ENCODE peak calls at places on chromosome 9, in five cellular contexts. Z is fibroblast of mammary gland, K is AG09319, O is neural crest cell, J is fibroblast of the aortic adventitia. V is an unnamed sample.

GRCh38 chr9:135898634-135899407 is 8.5 kb downstream of the CAMSAP1 start:
- DNase-seq in Z (peak; percentile 96), O (no peak), K (peak; percentile 79), J (peak; percentile 93), V (peak; percentile 95)

GRCh38 chr9:99253772-99254431 is 31.8 kb downstream of the SEC61B start:
- DNase-seq in J (no peak), K (no peak), O (no peak), Z (peak; percentile 19), V (no peak)

GRCh38 chr9:99954841-99955240 is 48.4 kb downstream of the STX17 start:
- DNase-seq in K (no peak), J (no peak), O (no peak), Z (no peak), V (no peak)

GRCh38 chr9:18092138-18092537 is 381.8 kb upstream of the ADAMTSL1 start:
- DNase-seq in O (no peak), K (no peak), Z (no peak), J (no peak), V (no peak)

GRCh38 chr9:137668203-137668602 is 49.4 kb downstream of the EHMT1 start:
- DNase-seq in Z (no peak), J (no peak), K (no peak), O (no peak), V (no peak)

GRCh38 chr9:107868166-107868565 is 378.6 kb upstream of the KLF4 start:
- DNase-seq in K (no peak), J (no peak), O (no peak), Z (no peak), V (no peak)

GRCh38 chr9:124399323-124399962 is 15.8 kb downstream of the PSMB7 start:
- DNase-seq in Z (peak; percentile 75), O (peak; percentile 30), K (no peak), J (peak; percentile 77), V (no peak)

GRCh38 chr9:5263568-5264218 is 32.5 kb downstream of the INSL4 start:
- DNase-seq in K (no peak), O (no peak), Z (peak; percentile 18), J (peak; percentile 11), V (no peak)

GRCh38 chr9:93815135-93815534 is 140.0 kb downstream of the BARX1 start:
- DNase-seq in O (no peak), J (no peak), Z (no peak), K (no peak), V (no peak)

GRCh38 chr9:115593587-115594091 is 475.7 kb upstream of the TNC start:
- DNase-seq in O (peak; percentile 11), K (peak; percentile 51), Z (peak; percentile 72), J (peak; percentile 83), V (no peak)

GRCh38 chr9:77750284-77750683 is 102.2 kb upstream of the GNA14 start:
- DNase-seq in K (no peak), Z (peak; percentile 51), O (no peak), J (peak; percentile 38), V (no peak)

GRCh38 chr9:135073741-135074305 is 13.6 kb upstream of the OLFM1 start:
- DNase-seq in K (no peak), J (no peak), O (no peak), Z (no peak), V (no peak)

GRCh38 chr9:129682381-129682780 is 16.9 kb downstream of the PRRX2 start:
- DNase-seq in K (no peak), Z (no peak), O (no peak), J (no peak), V (no peak)

GRCh38 chr9:22342489-22343217 is 104.0 kb upstream of the DMRTA1 start:
- DNase-seq in K (no peak), J (peak; percentile 55), O (no peak), Z (peak; percentile 74), V (no peak)

GRCh38 chr9:118962426-118962825 is 406.8 kb downstream of the BRINP1 start:
- DNase-seq in Z (peak; percentile 11), O (no peak), K (no peak), J (no peak), V (no peak)

GRCh38 chr9:89874351-89875321 is 269.8 kb downstream of the GADD45G start:
- DNase-seq in J (no peak), Z (no peak), K (no peak), O (no peak), V (no peak)

GRCh38 chr9:123742009-123742767 is 187.7 kb downstream of the DENND1A start:
- DNase-seq in K (peak; percentile 57), Z (peak; percentile 59), J (peak; percentile 47), O (peak; percentile 2), V (no peak)

GRCh38 chr9:110133059-110133458 is 74.9 kb downstream of the C9orf152 start:
- DNase-seq in K (no peak), Z (peak; percentile 49), O (no peak), J (peak; percentile 63), V (no peak)

GRCh38 chr9:123399803-123400378 is 43.9 kb downstream of the CRB2 start:
- DNase-seq in O (peak; percentile 55), K (no peak), Z (no peak), J (no peak), V (no peak)

GRCh38 chr9:3746296-3747275 is 220.8 kb upstream of the RFX3 start:
- DNase-seq in O (no peak), J (peak; percentile 80), K (no peak), Z (peak; percentile 93), V (peak; percentile 52)

GRCh38 chr9:109568568-109569210 is 70.6 kb upstream of the PTPN3 start:
- DNase-seq in K (no peak), J (no peak), Z (no peak), O (no peak), V (no peak)

GRCh38 chr9:2662496-2662895 is 40.9 kb downstream of the VLDLR start:
- DNase-seq in J (no peak), K (no peak), O (no peak), Z (no peak), V (no peak)

GRCh38 chr9:29349050-29349449 is 1775.8 kb upstream of the C9orf72 start:
- DNase-seq in O (no peak), K (no peak), Z (peak; percentile 24), J (peak; percentile 78), V (no peak)

GRCh38 chr9:112175796-112176315 is 759 bp upstream of the SUSD1 start:
- DNase-seq in Z (no peak), J (no peak), O (no peak), K (no peak), V (no peak)

GRCh38 chr9:16442622-16443021 is 427.8 kb downstream of the BNC2 start:
- DNase-seq in K (no peak), O (no peak), J (peak; percentile 56), Z (peak; percentile 72), V (no peak)

GRCh38 chr9:84339951-84340350 is 607 bp downstream of the SLC28A3 start:
- DNase-seq in Z (no peak), J (no peak), O (no peak), K (no peak), V (no peak)

DNA sequence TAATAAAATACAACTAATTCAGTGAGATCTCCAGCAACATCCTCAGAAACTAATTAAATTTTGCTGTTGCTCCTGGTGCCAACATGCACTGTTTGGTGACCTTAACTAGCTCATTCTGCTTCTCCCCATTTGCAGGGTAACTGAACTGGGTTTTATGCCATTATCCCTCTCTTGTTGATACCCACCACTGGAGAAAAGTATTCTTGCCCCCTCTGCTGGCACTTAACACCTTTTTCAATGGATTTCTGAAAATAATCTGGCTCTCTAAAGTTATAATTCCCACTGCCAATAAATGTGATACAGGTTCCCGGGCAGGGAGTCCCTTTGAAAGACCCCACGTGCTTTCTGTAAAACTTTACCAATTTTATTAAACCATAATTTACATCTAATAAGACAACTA is 394.3 kb downstream of the OSTF1 start:
- DNase-seq in K (no peak), Z (no peak), J (no peak), O (no peak), V (no peak)
- TF ChIP-seq CTCF in K (no peak), Z (no peak), J (no peak), O (no peak), V (no peak)

GRCh38 chr9:133397370-133397769 is 20.4 kb downstream of the REXO4 start:
- DNase-seq in J (no peak), Z (no peak), O (no peak), K (no peak), V (no peak)

GRCh38 chr9:133394687-133395271 is 18.6 kb downstream of the STKLD1 start:
- DNase-seq in O (no peak), K (no peak), J (no peak), Z (no peak), V (no peak)

GRCh38 chr9:133397895-133398294 is 19.9 kb downstream of the REXO4 start:
- DNase-seq in K (no peak), Z (no peak), J (no peak), O (no peak), V (no peak)

GRCh38 chr9:133400292-133400691 is 17.5 kb downstream of the REXO4 start:
- DNase-seq in K (no peak), O (no peak), J (no peak), Z (no peak), V (no peak)

DNA sequence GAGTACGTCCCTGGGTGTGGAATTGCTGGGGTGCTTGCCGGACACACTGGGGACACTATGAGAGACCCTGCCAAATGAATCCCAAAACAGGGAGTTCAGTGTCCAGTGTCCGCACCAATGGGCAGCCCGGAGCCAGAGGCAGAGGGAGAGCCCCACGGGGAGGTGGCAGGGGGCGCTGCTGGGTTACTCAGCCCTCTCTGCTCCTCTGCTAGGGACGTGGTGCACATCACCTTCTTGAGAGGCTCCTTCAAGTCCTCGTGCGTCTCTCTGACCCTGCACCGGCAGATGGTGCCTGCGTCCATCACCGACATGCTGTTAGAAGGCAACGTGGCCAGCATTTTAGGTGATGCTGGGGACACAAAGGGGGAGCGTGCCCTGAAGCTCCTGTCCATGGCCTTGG is 20.8 kb downstream of the STKLD1 start:
- DNase-seq in O (peak; percentile 50), Z (peak; percentile 28), J (no peak), K (no peak), V (no peak)
- TF ChIP-seq CTCF in O (peak; percentile 35), Z (peak; percentile 33), J (no peak), K (peak; percentile 31), V (peak; percentile 59)

DNA sequence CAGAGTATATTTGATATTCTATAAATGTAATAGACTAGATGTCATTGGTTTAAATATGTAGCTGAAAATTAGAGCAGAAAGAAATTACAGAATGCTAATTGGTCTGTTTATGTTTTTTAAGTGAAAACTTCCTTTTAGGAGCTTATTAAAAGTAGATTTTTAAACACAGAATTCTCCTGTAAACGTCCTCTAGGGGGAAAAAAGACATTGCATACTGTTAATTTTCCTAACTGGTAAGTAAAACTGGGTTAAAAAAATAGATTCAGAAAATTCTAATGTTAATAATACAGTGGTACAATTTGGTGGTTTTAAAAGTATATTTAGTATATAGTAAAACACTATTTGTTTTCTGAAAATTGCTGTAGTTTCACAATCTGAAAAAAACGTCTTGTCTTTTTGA is 59.8 kb downstream of the ZCCHC7 start:
- DNase-seq in K (no peak), J (no peak), O (no peak), Z (no peak), V (no peak)
- TF ChIP-seq CTCF in K (no peak), J (no peak), O (peak; percentile 44), Z (no peak), V (no peak)

GRCh38 chr9:81575976-81576375 is 113.4 kb downstream of the TLE1 start:
- DNase-seq in Z (peak; percentile 33), J (peak; percentile 27), O (no peak), K (no peak), V (no peak)

GRCh38 chr9:81570083-81570482 is 119.3 kb downstream of the TLE1 start:
- DNase-seq in K (no peak), Z (no peak), J (no peak), O (no peak), V (no peak)

GRCh38 chr9:81574399-81574798 is 114.9 kb downstream of the TLE1 start:
- DNase-seq in K (no peak), Z (peak; percentile 40), J (peak; percentile 43), O (no peak), V (no peak)

GRCh38 chr9:81578606-81579005 is 110.7 kb downstream of the TLE1 start:
- DNase-seq in K (no peak), Z (peak; percentile 40), O (no peak), J (peak; percentile 37), V (no peak)

GRCh38 chr9:81573415-81574321 is 115.7 kb downstream of the TLE1 start:
- DNase-seq in Z (no peak), O (no peak), K (no peak), J (no peak), V (no peak)
- TF ChIP-seq CTCF in Z (no peak), O (no peak), K (no peak), J (no peak), V (no peak)

V was measured in HFF-Myc.